ENCODE peak calls at places on chromosomes 12 and 14, in five cellular contexts. E, A, I, D and Z are unnamed samples. For H3K36me3, the result is how much of the 10 kb centered on the place peaks cover.

GRCh38 chr14:106790189-106791036 is 1264.0 kb downstream of the TMEM121 start:
- DNase-seq in E (no peak), A (peak), I (peak), D (peak), Z (no peak)

GRCh38 chr12:24853588-24853987 is 95.3 kb downstream of the BCAT1 start:
- DNase-seq in E (no peak), A (no peak), I (no peak), D (peak), Z (no peak)

GRCh38 chr14:74048291-74048690 is 29.1 kb downstream of the BBOF1 start:
- DNase-seq in E (no peak), A (no peak), I (no peak), D (peak), Z (no peak)

GRCh38 chr12:129659927-129660326 is 243.9 kb downstream of the TMEM132D start:
- DNase-seq in E (no peak), A (no peak), I (no peak), D (no peak), Z (no peak)

GRCh38 chr12:14540801-14541462 is 26.8 kb downstream of the PLBD1 start:
- DNase-seq in E (no peak), A (no peak), I (no peak), D (no peak), Z (no peak)

GRCh38 chr12:89685363-89685972 is 23.2 kb downstream of the ATP2B1 start:
- DNase-seq in E (no peak), A (no peak), I (no peak), D (no peak), Z (no peak)

GRCh38 chr14:40581264-40581663 is 1025.4 kb upstream of the LRFN5 start:
- DNase-seq in E (no peak), A (no peak), I (no peak), D (no peak), Z (no peak)

GRCh38 chr14:105325716-105326567 is 11.4 kb downstream of the PACS2 start:
- DNase-seq in E (no peak), A (no peak), I (no peak), D (no peak), Z (no peak)

GRCh38 chr12:17192721-17193120 is 586.8 kb upstream of the LMO3 start:
- DNase-seq in E (no peak), A (no peak), I (no peak), D (no peak), Z (no peak)

GRCh38 chr12:96327889-96328288 is 72.3 kb downstream of the CDK17 start:
- DNase-seq in E (no peak), A (no peak), I (no peak), D (no peak), Z (no peak)

GRCh38 chr14:54175298-54175942 is 218.8 kb upstream of the BMP4 start:
- DNase-seq in E (peak), A (peak), I (peak), D (peak), Z (peak)

GRCh38 chr14:94801225-94801624 is 31.3 kb upstream of the GSC start:
- DNase-seq in E (no peak), A (no peak), I (no peak), D (no peak), Z (no peak)

GRCh38 chr14:100432652-100433427 is 109.7 kb downstream of the SLC25A47 start:
- DNase-seq in E (no peak), A (no peak), I (no peak), D (no peak), Z (no peak)

GRCh38 chr12:2628401-2628800 is 166.4 kb upstream of the FKBP4 start:
- DNase-seq in E (no peak), A (no peak), I (no peak), D (no peak), Z (no peak)

GRCh38 chr12:24560867-24561266 is 388.0 kb downstream of the BCAT1 start:
- DNase-seq in E (no peak), A (no peak), I (no peak), D (peak), Z (no peak)

GRCh38 chr12:116127858-116128257 is 149.6 kb downstream of the MED13L start:
- DNase-seq in E (no peak), A (no peak), I (no peak), D (no peak), Z (no peak)

GRCh38 chr12:4809449-4810218 is 89.4 kb downstream of the GALNT8 start:
- DNase-seq in E (no peak), A (no peak), I (no peak), D (peak), Z (no peak)

GRCh38 chr14:64149921-64150320 is 144.2 kb downstream of the ESR2 start:
- DNase-seq in E (no peak), A (no peak), I (peak), D (no peak), Z (no peak)

DNA sequence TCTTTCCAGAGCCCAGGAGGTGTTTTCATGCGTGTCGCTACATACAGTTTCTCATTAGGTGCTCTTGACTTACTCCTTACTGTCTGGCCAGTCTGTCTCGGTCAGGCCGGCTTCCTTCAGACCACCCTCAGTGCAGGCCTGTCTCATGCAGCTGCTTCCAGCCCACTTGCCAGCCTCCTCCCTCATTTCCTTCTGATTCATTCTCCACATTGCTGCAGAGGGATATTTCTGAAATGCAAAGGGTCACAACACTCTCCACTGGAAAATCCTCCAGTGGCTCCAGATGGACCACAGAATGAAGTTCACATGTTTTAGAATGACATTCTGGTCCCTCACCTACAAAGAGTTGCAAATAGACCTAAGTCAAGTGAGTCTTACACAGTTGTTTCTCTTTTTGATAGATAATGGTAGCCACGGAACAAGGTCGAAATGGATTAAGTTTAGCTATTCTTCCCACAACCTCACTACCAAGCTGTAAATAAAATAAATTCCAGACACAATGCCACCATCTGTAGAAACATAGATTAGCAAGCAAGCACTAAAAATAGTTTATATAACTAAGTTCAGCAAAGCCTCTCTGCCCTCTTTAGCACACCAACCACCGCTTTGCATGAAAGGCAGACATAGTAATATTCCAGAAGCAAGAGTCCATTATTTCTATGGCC is 146.9 kb downstream of the ESR2 start:
- DNase-seq in E (no peak), A (peak), I (no peak), D (no peak), Z (no peak)
- H3K36me3 ChIP-seq in E (under half), A (under half), I (under half), D (under half), Z (under half)

GRCh38 chr12:48659863-48660262 is 22.2 kb downstream of the KANSL2 start:
- DNase-seq in E (no peak), A (no peak), I (no peak), D (no peak), Z (no peak)
- H3K36me3 ChIP-seq in E (under half), A (under half), I (half or more), D (half or more), Z (under half)

GRCh38 chr12:47799357-47799955 is 20.2 kb downstream of the HDAC7 start:
- DNase-seq in E (peak), A (no peak), I (no peak), D (peak), Z (peak)
- H3K36me3 ChIP-seq in E (under half), A (under half), I (under half), D (under half), Z (under half)

GRCh38 chr12:132631357-132632065 is 12.9 kb downstream of the P2RX2 start:
- DNase-seq in E (peak), A (no peak), I (no peak), D (no peak), Z (no peak)
- H3K36me3 ChIP-seq in E (under half), A (under half), I (under half), D (under half), Z (under half)

GRCh38 chr14:55620277-55620676 is 40.3 kb downstream of the KTN1 start:
- DNase-seq in E (no peak), A (no peak), I (no peak), D (no peak), Z (no peak)
- H3K36me3 ChIP-seq in E (under half), A (under half), I (half or more), D (half or more), Z (half or more)

GRCh38 chr12:124482567-124482893 is 84.9 kb downstream of the NCOR2 start:
- DNase-seq in E (no peak), A (no peak), I (no peak), D (no peak), Z (no peak)
- H3K36me3 ChIP-seq in E (under half), A (under half), I (under half), D (under half), Z (under half)

DNA sequence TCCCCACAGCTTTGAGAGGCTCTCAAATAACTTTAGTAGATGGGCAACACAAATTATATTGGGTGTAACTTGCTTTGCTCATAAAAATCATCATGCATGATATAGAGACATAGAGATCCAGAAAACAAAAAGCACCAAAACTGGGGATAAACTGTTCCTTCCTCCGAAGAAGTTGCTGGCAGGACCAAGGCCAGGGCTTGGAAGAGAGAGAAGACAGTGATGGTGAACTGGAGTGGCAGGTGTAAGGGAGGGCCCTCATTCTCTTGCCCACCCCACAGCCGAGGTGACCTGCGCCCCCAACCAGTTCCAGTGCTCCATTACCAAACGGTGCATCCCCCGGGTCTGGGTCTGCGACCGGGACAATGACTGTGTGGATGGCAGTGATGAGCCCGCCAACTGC is 15.4 kb upstream of the NXPH4 start:
- DNase-seq in E (no peak), A (no peak), I (no peak), D (no peak), Z (no peak)
- H3K36me3 ChIP-seq in E (half or more), A (under half), I (half or more), D (half or more), Z (under half)

DNA sequence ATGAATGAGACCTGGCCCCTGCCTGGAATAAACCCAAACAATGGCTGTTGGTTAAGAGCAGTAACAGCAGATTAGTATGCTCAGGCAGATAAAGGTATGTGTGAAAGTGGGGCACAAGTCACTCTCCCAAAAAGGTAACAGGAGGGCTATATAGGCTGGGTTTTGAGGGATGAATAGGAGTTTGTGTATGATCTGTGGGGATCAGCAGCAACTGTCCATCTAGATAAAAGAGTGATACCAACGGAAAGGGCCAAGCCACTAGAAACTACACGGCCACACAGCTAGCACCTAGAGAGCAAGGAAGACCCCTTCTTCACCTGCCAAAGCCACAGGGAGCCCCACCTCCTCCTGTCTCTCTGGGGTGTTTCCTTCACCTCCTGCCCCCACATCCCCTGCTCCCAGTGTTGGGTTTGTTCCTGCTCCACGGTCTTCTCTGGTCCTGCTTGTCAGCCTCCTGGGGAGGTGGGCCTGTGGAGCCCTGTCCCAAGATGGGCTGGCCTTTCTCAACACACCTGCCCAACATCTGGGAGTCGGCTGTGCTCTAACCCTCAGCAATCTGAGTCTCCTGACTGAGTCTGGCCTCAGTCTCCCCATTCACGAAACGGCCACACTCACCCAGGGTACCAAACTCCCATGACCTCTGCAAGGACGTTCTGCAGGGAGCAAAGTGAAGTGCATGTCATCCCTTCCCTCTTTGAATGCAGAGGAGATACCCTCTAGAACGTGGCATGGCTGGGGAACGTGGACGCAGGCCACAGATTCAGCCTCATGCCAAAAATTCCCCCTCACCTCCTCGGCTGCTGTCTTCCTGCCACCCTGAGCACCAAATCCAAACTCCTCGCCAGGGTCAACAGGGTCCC is 108.2 kb downstream of the NCOR2 start:
- DNase-seq in E (no peak), A (peak), I (no peak), D (no peak), Z (no peak)
- H3K36me3 ChIP-seq in E (under half), A (under half), I (under half), D (under half), Z (under half)

GRCh38 chr14:92945544-92945943 is 22.6 kb downstream of the CHGA start:
- DNase-seq in E (no peak), A (no peak), I (no peak), D (no peak), Z (no peak)

GRCh38 chr14:92948647-92949046 is 25.7 kb downstream of the CHGA start:
- DNase-seq in E (no peak), A (no peak), I (no peak), D (no peak), Z (no peak)

GRCh38 chr14:92945959-92946846 is 23.3 kb downstream of the CHGA start:
- DNase-seq in E (peak), A (peak), I (no peak), D (peak), Z (peak)

GRCh38 chr14:92944976-92945375 is 22.0 kb downstream of the CHGA start:
- DNase-seq in E (no peak), A (no peak), I (no peak), D (no peak), Z (no peak)

GRCh38 chr14:92946847-92947545 is 24.0 kb downstream of the CHGA start:
- DNase-seq in E (no peak), A (no peak), I (no peak), D (no peak), Z (no peak)
- H3K36me3 ChIP-seq in E (under half), A (under half), I (under half), D (under half), Z (under half)